ENCODE peak calls at places on chromosomes 3 and 15, in seven cellular contexts. One of them, this sample, is unnamed.

GRCh38 chr3:15708882-15709677 is 88.7 kb downstream of the ANKRD28 start:
- DNase-seq in AG04450: no peak
- DNase-seq in bronchial epithelial cell: peak; percentile 73
- DNase-seq in fibroblast of mammary gland: peak; percentile 68
- DNase-seq in brain microvascular endothelial cell: peak; percentile 48
- DNase-seq in lung: no peak
- DNase-seq in HCT116: no peak
- DNase-seq in this sample: peak; percentile 17

GRCh38 chr3:27576171-27576570 is 92.0 kb upstream of the SLC4A7 start:
- DNase-seq in AG04450: no peak
- DNase-seq in bronchial epithelial cell: no peak
- DNase-seq in fibroblast of mammary gland: no peak
- DNase-seq in brain microvascular endothelial cell: no peak
- DNase-seq in lung: no peak
- DNase-seq in HCT116: no peak
- DNase-seq in this sample: no peak

GRCh38 chr15:25347707-25348106 is 91.1 kb downstream of the UBE3A start:
- DNase-seq in AG04450: no peak
- DNase-seq in bronchial epithelial cell: no peak
- DNase-seq in fibroblast of mammary gland: no peak
- DNase-seq in brain microvascular endothelial cell: no peak
- DNase-seq in lung: no peak
- DNase-seq in HCT116: no peak
- DNase-seq in this sample: no peak

GRCh38 chr15:63156086-63156707 is 1.1 kb downstream of the RPS27L start:
- DNase-seq in AG04450: no peak
- DNase-seq in bronchial epithelial cell: peak; percentile 20
- DNase-seq in fibroblast of mammary gland: peak; percentile 16
- DNase-seq in brain microvascular endothelial cell: no peak
- DNase-seq in lung: no peak
- DNase-seq in HCT116: no peak
- DNase-seq in this sample: no peak

GRCh38 chr3:134357261-134357913 is 16.9 kb downstream of the AMOTL2 start:
- DNase-seq in AG04450: no peak
- DNase-seq in bronchial epithelial cell: no peak
- DNase-seq in fibroblast of mammary gland: no peak
- DNase-seq in brain microvascular endothelial cell: no peak
- DNase-seq in lung: no peak
- DNase-seq in HCT116: no peak
- DNase-seq in this sample: no peak

GRCh38 chr3:62582495-62583172 is 209.3 kb upstream of the FEZF2 start:
- DNase-seq in AG04450: no peak
- DNase-seq in bronchial epithelial cell: no peak
- DNase-seq in fibroblast of mammary gland: no peak
- DNase-seq in brain microvascular endothelial cell: no peak
- DNase-seq in lung: no peak
- DNase-seq in HCT116: no peak
- DNase-seq in this sample: no peak

GRCh38 chr3:169573129-169573528 is 90.4 kb downstream of the MECOM start:
- DNase-seq in AG04450: no peak
- DNase-seq in bronchial epithelial cell: no peak
- DNase-seq in fibroblast of mammary gland: no peak
- DNase-seq in brain microvascular endothelial cell: no peak
- DNase-seq in lung: no peak
- DNase-seq in HCT116: no peak
- DNase-seq in this sample: no peak

GRCh38 chr3:60743631-60744164 is 507.6 kb downstream of the FHIT start:
- DNase-seq in AG04450: no peak
- DNase-seq in bronchial epithelial cell: no peak
- DNase-seq in fibroblast of mammary gland: no peak
- DNase-seq in brain microvascular endothelial cell: no peak
- DNase-seq in lung: no peak
- DNase-seq in HCT116: no peak
- DNase-seq in this sample: no peak

GRCh38 chr3:194872669-194872977 is 186.9 kb downstream of the FAM43A start:
- DNase-seq in AG04450: peak; percentile 64
- DNase-seq in bronchial epithelial cell: peak; percentile 79
- DNase-seq in fibroblast of mammary gland: peak; percentile 88
- DNase-seq in brain microvascular endothelial cell: no peak
- DNase-seq in lung: no peak
- DNase-seq in HCT116: peak; percentile 10
- DNase-seq in this sample: no peak

GRCh38 chr3:32420138-32420981 is 28.7 kb downstream of the CMTM7 start:
- DNase-seq in AG04450: no peak
- DNase-seq in bronchial epithelial cell: peak; percentile 94
- DNase-seq in fibroblast of mammary gland: no peak
- DNase-seq in brain microvascular endothelial cell: peak; percentile 53
- DNase-seq in lung: no peak
- DNase-seq in HCT116: peak; percentile 97
- DNase-seq in this sample: no peak

GRCh38 chr3:11769704-11770103 is 77.0 kb downstream of the TAMM41 start:
- DNase-seq in AG04450: no peak
- DNase-seq in bronchial epithelial cell: peak; percentile 30
- DNase-seq in fibroblast of mammary gland: no peak
- DNase-seq in brain microvascular endothelial cell: no peak
- DNase-seq in lung: no peak
- DNase-seq in HCT116: no peak
- DNase-seq in this sample: no peak

GRCh38 chr3:112333002-112333385 is at the start of gene CD200:
- DNase-seq in AG04450: no peak
- DNase-seq in bronchial epithelial cell: no peak
- DNase-seq in fibroblast of mammary gland: peak; percentile 16
- DNase-seq in brain microvascular endothelial cell: peak; percentile 26
- DNase-seq in lung: peak; percentile 35
- DNase-seq in HCT116: no peak
- DNase-seq in this sample: no peak

GRCh38 chr3:39428745-39429201 is 22.3 kb downstream of the RPSA start:
- DNase-seq in AG04450: no peak
- DNase-seq in bronchial epithelial cell: no peak
- DNase-seq in fibroblast of mammary gland: no peak
- DNase-seq in brain microvascular endothelial cell: no peak
- DNase-seq in lung: no peak
- DNase-seq in HCT116: no peak
- DNase-seq in this sample: no peak

GRCh38 chr3:61420136-61420759 is 141.1 kb upstream of the PTPRG start:
- DNase-seq in AG04450: no peak
- DNase-seq in bronchial epithelial cell: no peak
- DNase-seq in fibroblast of mammary gland: no peak
- DNase-seq in brain microvascular endothelial cell: no peak
- DNase-seq in lung: no peak
- DNase-seq in HCT116: no peak
- DNase-seq in this sample: no peak

DNA sequence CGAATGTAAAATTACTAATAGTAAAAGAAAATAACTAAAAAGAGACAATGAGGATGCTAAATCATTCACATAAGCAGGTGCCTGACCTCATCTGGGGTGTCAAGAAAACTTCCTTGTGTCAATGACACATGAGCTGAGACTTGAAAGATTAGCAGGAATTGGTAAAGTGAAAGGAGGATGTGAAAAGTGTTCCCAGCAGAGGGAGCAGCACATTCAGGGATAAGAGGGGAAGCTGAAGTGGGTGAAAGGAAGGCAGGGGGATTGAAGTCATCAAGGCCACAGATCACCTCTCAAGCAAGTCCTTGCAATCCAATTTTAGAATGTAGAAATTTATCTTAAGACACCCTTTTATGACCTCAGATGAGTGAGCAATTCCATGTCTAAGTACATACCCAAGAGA is 60.2 kb upstream of the ACP3 start:
- DNase-seq in AG04450: peak; percentile 7
- DNase-seq in bronchial epithelial cell: peak; percentile 71
- DNase-seq in fibroblast of mammary gland: peak; percentile 75
- DNase-seq in brain microvascular endothelial cell: peak; percentile 20
- DNase-seq in lung: no peak
- DNase-seq in HCT116: peak; percentile 38
- DNase-seq in this sample: no peak
- TF ChIP-seq CTCF in AG04450: peak; percentile 51
- TF ChIP-seq CTCF in bronchial epithelial cell: peak; percentile 61
- TF ChIP-seq CTCF in fibroblast of mammary gland: peak; percentile 72
- TF ChIP-seq CTCF in brain microvascular endothelial cell: peak; percentile 73
- TF ChIP-seq CTCF in lung: peak; percentile 12
- TF ChIP-seq CTCF in HCT116: peak; percentile 76
- TF ChIP-seq CTCF in this sample: peak; percentile 54

GRCh38 chr15:53739187-53739586 is 20.3 kb downstream of the WDR72 start:
- DNase-seq in AG04450: no peak
- DNase-seq in bronchial epithelial cell: no peak
- DNase-seq in fibroblast of mammary gland: no peak
- DNase-seq in brain microvascular endothelial cell: no peak
- DNase-seq in lung: no peak
- DNase-seq in HCT116: no peak
- DNase-seq in this sample: no peak
- H3K4me3 ChIP-seq in AG04450: no peak overlapping the region
- H3K4me3 ChIP-seq in bronchial epithelial cell: no peak overlapping the region
- H3K4me3 ChIP-seq in fibroblast of mammary gland: no peak overlapping the region
- H3K4me3 ChIP-seq in brain microvascular endothelial cell: no peak overlapping the region
- H3K4me3 ChIP-seq in lung: no peak overlapping the region
- H3K4me3 ChIP-seq in HCT116: no peak overlapping the region
- H3K4me3 ChIP-seq in this sample: no peak overlapping the region

GRCh38 chr15:67824900-67825879 is at the start of gene SKOR1:
- DNase-seq in AG04450: no peak
- DNase-seq in bronchial epithelial cell: no peak
- DNase-seq in fibroblast of mammary gland: peak; percentile 32
- DNase-seq in brain microvascular endothelial cell: peak; percentile 22
- DNase-seq in lung: no peak
- DNase-seq in HCT116: no peak
- DNase-seq in this sample: no peak
- TF ChIP-seq CTCF in AG04450: no peak
- TF ChIP-seq CTCF in bronchial epithelial cell: no peak
- TF ChIP-seq CTCF in fibroblast of mammary gland: no peak
- TF ChIP-seq CTCF in brain microvascular endothelial cell: no peak
- TF ChIP-seq CTCF in lung: no peak
- TF ChIP-seq CTCF in HCT116: no peak
- TF ChIP-seq CTCF in this sample: no peak

GRCh38 chr15:61364871-61365270 is 135.8 kb upstream of the RORA start:
- DNase-seq in AG04450: no peak
- DNase-seq in bronchial epithelial cell: no peak
- DNase-seq in fibroblast of mammary gland: no peak
- DNase-seq in brain microvascular endothelial cell: no peak
- DNase-seq in lung: no peak
- DNase-seq in HCT116: no peak
- DNase-seq in this sample: no peak
- H3K4me3 ChIP-seq in AG04450: no peak overlapping the region
- H3K4me3 ChIP-seq in bronchial epithelial cell: no peak overlapping the region
- H3K4me3 ChIP-seq in fibroblast of mammary gland: no peak overlapping the region
- H3K4me3 ChIP-seq in brain microvascular endothelial cell: no peak overlapping the region
- H3K4me3 ChIP-seq in lung: no peak overlapping the region
- H3K4me3 ChIP-seq in HCT116: no peak overlapping the region
- H3K4me3 ChIP-seq in this sample: no peak overlapping the region

GRCh38 chr3:100260685-100261480 is at the start of gene TBC1D23:
- DNase-seq in AG04450: peak; percentile 99
- DNase-seq in bronchial epithelial cell: peak; percentile 99
- DNase-seq in fibroblast of mammary gland: peak; percentile 100
- DNase-seq in brain microvascular endothelial cell: peak; percentile 99
- DNase-seq in lung: peak; percentile 99
- DNase-seq in HCT116: peak; percentile 99
- DNase-seq in this sample: peak; percentile 99
- TF ChIP-seq CTCF in AG04450: peak; percentile 4
- TF ChIP-seq CTCF in bronchial epithelial cell: peak; percentile 22
- TF ChIP-seq CTCF in fibroblast of mammary gland: no peak
- TF ChIP-seq CTCF in brain microvascular endothelial cell: peak; percentile 9
- TF ChIP-seq CTCF in lung: no peak
- TF ChIP-seq CTCF in HCT116: no peak
- TF ChIP-seq CTCF in this sample: no peak